ENCODE peak calls at places on chromosomes 6 and 20, in four cellular contexts. Z, H, M and O are unnamed samples.

GRCh38 chr6:81937296-81937937 is 184.9 kb upstream of the TENT5A start:
- DNase-seq in Z (no peak), H (no peak), M (no peak), O (peak)

GRCh38 chr6:76876922-76877553 is 586.3 kb downstream of the HTR1B start:
- DNase-seq in Z (no peak), H (no peak), M (no peak), O (peak)

GRCh38 chr20:137668-138131 is 4.7 kb upstream of the DEFB126 start:
- DNase-seq in Z (no peak), H (no peak), M (no peak), O (no peak)

GRCh38 chr6:5190467-5190866 is 70.3 kb downstream of the LYRM4 start:
- DNase-seq in Z (no peak), H (no peak), M (peak), O (peak)

GRCh38 chr6:155212616-155213380 is 51.0 kb upstream of the CLDN20 start:
- DNase-seq in Z (no peak), H (no peak), M (no peak), O (no peak)

GRCh38 chr6:12813321-12813720 is 96.8 kb downstream of the PHACTR1 start:
- DNase-seq in Z (no peak), H (no peak), M (no peak), O (no peak)

GRCh38 chr20:63015147-63015664 is 8.4 kb upstream of the BHLHE23 start:
- DNase-seq in Z (no peak), H (peak), M (no peak), O (no peak)

GRCh38 chr6:16398587-16398986 is 160.2 kb downstream of the GMPR start:
- DNase-seq in Z (no peak), H (no peak), M (no peak), O (no peak)

GRCh38 chr6:43954311-43955131 is 172.7 kb downstream of the MRPL14 start:
- DNase-seq in Z (no peak), H (no peak), M (no peak), O (no peak)

GRCh38 chr6:99587792-99588191 is 18.8 kb upstream of the PRDM13 start:
- DNase-seq in Z (no peak), H (no peak), M (no peak), O (no peak)

GRCh38 chr6:99589907-99590493 is 16.6 kb upstream of the PRDM13 start:
- DNase-seq in Z (no peak), H (no peak), M (no peak), O (no peak)

GRCh38 chr6:99590728-99591672 is 15.6 kb upstream of the PRDM13 start:
- DNase-seq in Z (no peak), H (peak), M (no peak), O (no peak)

GRCh38 chr6:99589290-99589672 is 17.4 kb upstream of the PRDM13 start:
- DNase-seq in Z (no peak), H (peak), M (no peak), O (no peak)

DNA sequence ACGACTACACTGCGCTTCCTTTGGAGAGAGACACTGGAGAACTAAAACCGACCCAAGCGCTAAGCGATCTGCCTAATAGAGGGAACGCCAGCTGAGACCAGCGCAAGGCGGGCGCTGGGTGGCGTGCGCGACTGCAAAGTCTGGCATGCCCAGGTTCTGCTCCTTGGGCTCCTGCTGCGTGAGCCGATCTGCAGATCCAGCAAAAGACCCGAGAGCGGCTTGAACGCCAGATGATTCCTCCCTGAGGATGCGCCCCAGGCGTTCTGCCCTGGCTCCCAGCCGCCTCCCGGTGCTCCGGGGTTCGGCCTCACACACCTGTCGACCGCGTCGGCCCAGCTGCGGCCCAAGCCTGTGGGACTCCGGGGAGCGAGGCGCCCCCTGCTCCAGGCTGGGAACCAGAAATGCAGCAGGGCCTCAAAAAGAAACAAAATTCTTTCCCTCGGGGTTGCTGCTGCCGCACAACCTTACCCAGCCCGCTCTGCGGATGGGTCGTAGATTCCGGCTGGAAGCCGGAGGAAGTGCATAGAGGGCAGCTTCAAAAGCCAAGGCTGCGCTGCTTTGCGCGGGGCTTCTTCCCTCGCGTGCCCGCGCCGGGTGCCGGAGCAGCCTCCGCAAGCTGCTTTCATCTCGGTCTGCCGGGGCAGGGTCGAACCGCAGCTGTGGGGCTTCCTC is 17.9 kb upstream of the PRDM13 start:
- DNase-seq in Z (no peak), H (peak), M (no peak), O (no peak)
- H3K4me3 ChIP-seq in Z (peak), H (no peak), M (peak), O (peak)

GRCh38 chr20:53623454-53624206 is 30.0 kb upstream of the ZNF217 start:
- DNase-seq in Z (peak), H (peak), M (no peak), O (peak)
- H3K4me3 ChIP-seq in Z (peak), H (peak), M (peak), O (peak)

GRCh38 chr6:136250686-136251008 is 536 bp upstream of the MTFR2 start:
- DNase-seq in Z (no peak), H (no peak), M (no peak), O (no peak)
- H3K4me3 ChIP-seq in Z (peak), H (peak), M (peak), O (peak)

DNA sequence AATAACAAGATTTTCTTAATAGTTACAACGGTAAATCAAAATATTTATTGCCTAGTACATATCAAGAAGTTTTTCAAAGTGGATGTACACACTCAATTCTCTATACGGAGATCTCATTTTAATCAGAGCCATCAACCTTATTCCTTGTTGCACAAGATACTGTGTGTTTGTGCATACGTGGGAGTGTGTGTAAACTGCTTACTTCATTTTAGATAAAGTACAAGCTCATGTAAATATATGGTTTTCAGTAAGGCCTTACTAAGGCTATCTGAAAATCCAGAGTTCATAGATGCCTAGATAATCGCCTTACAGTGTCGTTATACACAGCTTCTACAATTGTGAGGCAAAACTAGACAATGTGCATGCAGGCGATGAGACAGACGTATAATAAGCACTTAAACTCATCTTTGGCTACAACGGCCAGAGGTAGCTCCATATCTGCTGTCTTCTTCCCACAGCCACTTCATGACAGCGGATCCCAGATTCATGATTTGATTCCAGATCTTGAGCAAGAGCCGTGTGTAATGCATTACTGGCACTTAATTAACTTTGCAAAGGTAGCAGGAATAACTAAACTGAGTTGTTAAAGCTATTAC is 2.5 kb downstream of the PERP start:
- DNase-seq in Z (no peak), H (no peak), M (no peak), O (no peak)
- H3K4me3 ChIP-seq in Z (no peak), H (no peak), M (no peak), O (no peak)

DNA sequence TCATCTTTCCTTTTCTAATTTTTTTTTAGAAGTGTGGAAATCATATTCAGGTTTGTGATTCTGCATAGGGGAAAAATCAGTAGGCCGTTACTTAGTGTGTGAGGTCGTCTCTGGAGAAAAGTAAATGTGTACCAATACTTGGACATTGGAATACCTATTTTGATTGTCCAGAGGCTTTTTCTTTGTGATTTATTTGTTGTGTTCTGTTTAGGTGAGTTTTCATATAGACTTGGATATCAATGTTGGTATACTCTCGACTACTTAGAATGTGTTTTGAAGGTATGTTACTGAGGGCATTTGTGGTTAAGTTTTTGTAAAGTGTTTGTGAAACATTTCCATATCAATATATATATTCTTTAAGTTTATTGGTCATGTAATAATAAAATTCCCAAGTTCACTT is 2.3 kb downstream of the CD2AP start:
- DNase-seq in Z (no peak), H (no peak), M (no peak), O (no peak)
- H3K4me3 ChIP-seq in Z (no peak), H (no peak), M (peak), O (peak)

GRCh38 chr20:46305973-46306360 is 2.3 kb downstream of the CDH22 start:
- DNase-seq in Z (no peak), H (no peak), M (no peak), O (no peak)

GRCh38 chr20:46307999-46308257 is 370 bp downstream of the CDH22 start:
- DNase-seq in Z (no peak), H (no peak), M (no peak), O (no peak)

GRCh38 chr20:46306743-46307138 is 1.6 kb downstream of the CDH22 start:
- DNase-seq in Z (no peak), H (no peak), M (no peak), O (no peak)

GRCh38 chr20:46308258-46309157 is at the start of gene CDH22:
- DNase-seq in Z (no peak), H (no peak), M (no peak), O (no peak)

DNA sequence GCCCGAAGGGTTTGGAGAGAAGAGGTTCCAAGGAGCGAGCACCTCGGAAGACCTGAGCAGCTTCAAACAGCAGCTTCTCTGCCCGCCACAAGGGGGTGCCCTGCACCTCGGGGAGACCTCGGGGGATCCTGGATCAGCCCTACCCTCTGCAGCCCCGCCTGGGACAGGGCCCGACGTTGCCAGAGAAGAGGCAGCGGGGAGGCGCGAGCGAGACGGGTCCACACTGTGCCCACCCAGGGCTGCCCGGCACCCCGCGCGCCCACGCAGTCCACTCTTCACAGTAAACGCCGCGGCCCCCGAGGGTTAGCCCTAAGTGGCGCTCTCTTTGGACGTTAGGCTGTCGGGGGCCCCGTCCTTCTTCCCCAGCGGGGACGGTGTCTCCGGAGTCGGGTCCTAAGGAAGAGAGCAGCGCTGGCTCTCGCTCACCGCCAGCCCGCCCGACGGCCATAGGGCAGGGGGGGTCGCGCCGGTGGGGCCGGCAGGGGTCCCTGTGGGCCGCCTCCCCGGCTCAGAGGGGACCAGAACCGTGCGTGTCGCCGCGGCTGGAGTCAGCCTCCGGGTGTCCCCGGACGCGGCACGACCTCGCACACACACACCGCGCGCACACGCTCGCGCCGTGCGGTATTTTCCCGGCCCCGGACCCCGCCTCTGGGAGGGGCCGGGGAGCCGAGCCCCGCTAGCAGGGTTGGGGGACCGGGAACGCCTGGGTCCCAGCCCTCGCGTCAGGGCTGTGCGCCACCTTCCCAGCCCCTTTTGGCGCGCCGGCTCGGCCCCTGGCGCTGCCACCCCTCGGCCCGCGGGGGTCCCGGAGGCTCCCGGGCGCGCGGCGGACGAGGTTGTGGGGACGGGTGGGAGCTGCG is 929 bp downstream of the CDH22 start:
- DNase-seq in Z (no peak), H (peak), M (no peak), O (no peak)
- H3K4me3 ChIP-seq in Z (peak), H (no peak), M (no peak), O (no peak)

GRCh38 chr6:118537579-118537978 is 10.5 kb upstream of the PLN start:
- DNase-seq in Z (no peak), H (no peak), M (no peak), O (no peak)
- H3K4me3 ChIP-seq in Z (no peak), H (no peak), M (no peak), O (no peak)